ENCODE peak calls at places on chromosomes 11 and 22, in seven cellular contexts. V is omental fat pad; C is posterior cingulate gyrus; L is NCI-H1092; Q is HFFc6; Z is Daoy; P is effector CD4-positive, alpha-beta T cell. H is an unnamed sample.

GRCh38 chr11:65440831-65441499 is 18.4 kb downstream of the NEAT1 start:
- DNase-seq in L (no peak), P (no peak), C (no peak), V (no peak), Z (no peak), Q (no peak), H (no peak)

GRCh38 chr22:22857607-22858558 is 29.7 kb upstream of the IGLL5 start:
- DNase-seq in L (no peak), Z (no peak), Q (no peak), V (no peak), P (no peak), C (no peak), H (no peak)

GRCh38 chr11:82869657-82870056 is 30.6 kb downstream of the PRCP start:
- DNase-seq in Q (no peak), L (no peak), Z (no peak), P (no peak), C (no peak), V (no peak), H (no peak)

GRCh38 chr22:48167238-48167637 is 1404.8 kb downstream of the TBC1D22A start:
- DNase-seq in C (no peak), L (no peak), Q (no peak), Z (no peak), V (no peak), P (no peak), H (no peak)

GRCh38 chr22:23840026-23840425 is 1.2 kb upstream of the DERL3 start:
- DNase-seq in P (no peak), V (no peak), C (no peak), L (no peak), Q (no peak), Z (no peak), H (no peak)

GRCh38 chr11:64759722-64760719 is at the start of gene PYGM:
- DNase-seq in V (no peak), C (peak), P (no peak), L (no peak), Q (no peak), Z (no peak), H (no peak)

GRCh38 chr11:116263770-116264169 is 509.0 kb downstream of the BUD13 start:
- DNase-seq in P (no peak), Q (no peak), V (no peak), L (no peak), Z (no peak), C (peak), H (no peak)

GRCh38 chr11:119977881-119978280 is 160.0 kb downstream of the TRIM29 start:
- DNase-seq in V (no peak), C (no peak), Z (no peak), L (no peak), Q (no peak), P (no peak), H (no peak)

GRCh38 chr11:2690596-2691354 is 9.0 kb downstream of the KCNQ1OT1 start:
- DNase-seq in L (no peak), Z (no peak), P (no peak), Q (no peak), V (no peak), C (no peak), H (no peak)

GRCh38 chr11:72642815-72643511 is 31.3 kb downstream of the PDE2A start:
- DNase-seq in P (peak), L (peak), Q (no peak), Z (peak), C (peak), V (no peak), H (no peak)

GRCh38 chr11:85844439-85845051 is 10.6 kb upstream of the CCDC83 start:
- DNase-seq in C (no peak), V (no peak), L (no peak), Z (peak), Q (peak), P (no peak), H (no peak)

GRCh38 chr11:2196970-2197770 is 25.6 kb upstream of the TH start:
- DNase-seq in C (peak), Z (peak), V (peak), L (peak), Q (peak), P (peak), H (no peak)

GRCh38 chr11:60514055-60514454 is 1.1 kb upstream of the MS4A13 start:
- DNase-seq in P (no peak), V (no peak), C (no peak), L (no peak), Z (no peak), Q (no peak), H (no peak)

GRCh38 chr11:75371930-75372876 is 20.7 kb upstream of the ARRB1 start:
- DNase-seq in C (no peak), L (no peak), V (no peak), Q (peak), P (no peak), Z (peak), H (no peak)

GRCh38 chr22:26461188-26461810 is 22.3 kb downstream of the HPS4 start:
- DNase-seq in L (peak), C (no peak), Q (peak), Z (peak), V (peak), P (peak), H (no peak)

H was measured in DMS 273 treated with DMSO at 0.1 percent for 48 hours.